ENCODE peak calls at places on chromosomes 16 and 17, in six cellular contexts. U is psoas muscle, C is body of pancreas, Y is fibroblast of mammary gland, B is ascending aorta, M is lower leg skin. S is an unnamed sample.

GRCh38 chr16:588639-588888 is 1.3 kb upstream of the RAB40C start:
- DNase-seq in M (no peak), B (peak), U (peak), Y (peak), C (peak), S (peak)

GRCh38 chr17:18151290-18151689 is 32.3 kb upstream of the ALKBH5 start:
- DNase-seq in C (no peak), B (no peak), Y (no peak), U (no peak), M (no peak), S (no peak)

GRCh38 chr16:67560827-67561342 is 1.4 kb upstream of the CTCF start:
- DNase-seq in U (no peak), C (no peak), B (no peak), M (no peak), Y (no peak), S (no peak)

GRCh38 chr17:78315355-78316114 is 44.3 kb downstream of the SOCS3 start:
- DNase-seq in C (peak), B (peak), M (peak), U (peak), Y (peak), S (peak)

GRCh38 chr17:31726980-31727427 is 132.0 kb downstream of the COPRS start:
- DNase-seq in M (no peak), Y (peak), U (no peak), C (no peak), B (peak), S (peak)

GRCh38 chr17:28861393-28862203 is 6.8 kb downstream of the ERAL1 start:
- DNase-seq in Y (no peak), M (no peak), U (no peak), B (no peak), C (no peak), S (no peak)

GRCh38 chr16:66427036-66427446 is at the start of gene BEAN1:
- DNase-seq in C (no peak), M (no peak), Y (no peak), U (no peak), B (peak), S (no peak)

GRCh38 chr16:81514041-81514559 is 69.5 kb downstream of the CMIP start:
- DNase-seq in U (peak), C (no peak), M (no peak), B (no peak), Y (no peak), S (no peak)

GRCh38 chr17:62187681-62188080 is 122.6 kb upstream of the MED13 start:
- DNase-seq in M (no peak), Y (peak), B (no peak), U (no peak), C (no peak), S (no peak)

GRCh38 chr16:65308506-65308905 is 186.6 kb upstream of the CDH11 start:
- DNase-seq in C (no peak), M (no peak), U (no peak), B (no peak), Y (no peak), S (no peak)

GRCh38 chr17:77733576-77734296 is 224.8 kb upstream of the TNRC6C start:
- DNase-seq in Y (no peak), C (no peak), M (no peak), B (peak), U (no peak), S (no peak)

GRCh38 chr17:63365366-63366237 is 80.5 kb downstream of the CYB561 start:
- DNase-seq in U (no peak), B (no peak), M (no peak), Y (peak), C (no peak), S (no peak)

GRCh38 chr17:78450696-78451344 is 72.4 kb downstream of the PGS1 start:
- DNase-seq in M (no peak), Y (no peak), C (no peak), B (no peak), U (peak), S (no peak)

GRCh38 chr16:56269824-56270684 is 78.8 kb downstream of the GNAO1 start:
- DNase-seq in C (no peak), M (no peak), Y (peak), U (no peak), B (peak), S (no peak)

GRCh38 chr16:50265260-50265659 is 1.1 kb upstream of the ADCY7 start:
- DNase-seq in Y (no peak), C (no peak), U (peak), B (no peak), M (no peak), S (peak)

GRCh38 chr17:56167491-56167890 is 14.2 kb downstream of the ANKFN1 start:
- DNase-seq in M (no peak), C (no peak), B (no peak), U (no peak), Y (no peak), S (no peak)

GRCh38 chr16:57723170-57723569 is 12.4 kb upstream of the KATNB1 start:
- DNase-seq in M (no peak), Y (peak), B (no peak), C (no peak), U (no peak), S (no peak)

GRCh38 chr16:81629032-81629802 is 149.9 kb upstream of the PLCG2 start:
- DNase-seq in B (no peak), M (no peak), Y (no peak), U (no peak), C (no peak), S (no peak)

GRCh38 chr16:64238576-64238975 is 883.3 kb downstream of the CDH11 start:
- DNase-seq in U (no peak), C (no peak), Y (peak), B (no peak), M (no peak), S (peak)

GRCh38 chr17:80295146-80295545 is 34.5 kb downstream of the RNF213 start:
- DNase-seq in B (no peak), Y (no peak), U (peak), C (no peak), M (no peak), S (no peak)

GRCh38 chr16:74078877-74079586 is 217.6 kb upstream of the PSMD7 start:
- DNase-seq in M (no peak), B (no peak), U (no peak), Y (no peak), C (no peak), S (no peak)

GRCh38 chr16:81706327-81707295 is 72.5 kb upstream of the PLCG2 start:
- DNase-seq in C (no peak), M (no peak), U (peak), B (no peak), Y (no peak), S (no peak)

GRCh38 chr16:17130733-17131132 is 340.0 kb downstream of the XYLT1 start:
- DNase-seq in Y (no peak), M (no peak), U (no peak), C (no peak), B (no peak), S (no peak)

GRCh38 chr16:10121496-10121895 is 60.7 kb downstream of the GRIN2A start:
- DNase-seq in M (no peak), Y (peak), U (no peak), B (no peak), C (no peak), S (peak)

GRCh38 chr16:51657844-51658243 is 506.8 kb upstream of the SALL1 start:
- DNase-seq in U (no peak), M (no peak), Y (no peak), B (no peak), C (peak), S (no peak)

GRCh38 chr16:535446-536405 is 8.2 kb downstream of the CAPN15 start:
- DNase-seq in Y (peak), U (peak), M (peak), B (no peak), C (no peak), S (peak)

GRCh38 chr16:56477096-56477878 is 25.9 kb downstream of the OGFOD1 start:
- DNase-seq in C (no peak), Y (peak), B (no peak), U (no peak), M (no peak), S (peak)

GRCh38 chr16:88652763-88653065 is 1.9 kb upstream of the CYBA start:
- DNase-seq in B (no peak), M (no peak), Y (no peak), U (no peak), C (no peak), S (no peak)

GRCh38 chr17:78722101-78722761 is 59.8 kb downstream of the CYTH1 start:
- DNase-seq in B (no peak), U (peak), M (no peak), C (no peak), Y (no peak), S (no peak)

GRCh38 chr17:4604111-4604644 is 19.8 kb downstream of the SMTNL2 start:
- DNase-seq in B (no peak), Y (peak), U (peak), M (no peak), C (no peak), S (peak)

GRCh38 chr16:85648782-85649181 is 35.7 kb downstream of the GSE1 start:
- DNase-seq in B (no peak), M (no peak), U (no peak), C (no peak), Y (no peak), S (no peak)

GRCh38 chr17:29747660-29748059 is 124.9 kb upstream of the CORO6 start:
- DNase-seq in M (no peak), C (no peak), Y (no peak), U (no peak), B (no peak), S (no peak)

GRCh38 chr17:44909681-44910144 is 5.6 kb downstream of the GFAP start:
- DNase-seq in U (no peak), C (no peak), Y (peak), B (no peak), M (no peak), S (peak)

GRCh38 chr16:2089676-2090480 is 42.1 kb downstream of the TSC2 start:
- DNase-seq in B (no peak), U (no peak), Y (no peak), M (no peak), C (no peak), S (no peak)

GRCh38 chr17:31740611-31741082 is 118.4 kb downstream of the COPRS start:
- DNase-seq in U (no peak), Y (peak), C (no peak), B (peak), M (no peak), S (no peak)

GRCh38 chr16:20822451-20823128 is 16.3 kb downstream of the REXO5 start:
- DNase-seq in M (no peak), U (no peak), C (no peak), B (no peak), Y (no peak), S (no peak)

GRCh38 chr17:62093188-62094155 is 28.4 kb upstream of the MED13 start:
- DNase-seq in M (no peak), B (no peak), Y (peak), U (no peak), C (no peak), S (peak)

GRCh38 chr17:32777436-32777835 is 99.5 kb downstream of the MYO1D start:
- DNase-seq in C (no peak), Y (peak), M (no peak), U (no peak), B (no peak), S (peak)

GRCh38 chr16:79862601-79863000 is 262.1 kb upstream of the MAF start:
- DNase-seq in U (no peak), M (no peak), C (no peak), B (no peak), Y (no peak), S (no peak)

DNA sequence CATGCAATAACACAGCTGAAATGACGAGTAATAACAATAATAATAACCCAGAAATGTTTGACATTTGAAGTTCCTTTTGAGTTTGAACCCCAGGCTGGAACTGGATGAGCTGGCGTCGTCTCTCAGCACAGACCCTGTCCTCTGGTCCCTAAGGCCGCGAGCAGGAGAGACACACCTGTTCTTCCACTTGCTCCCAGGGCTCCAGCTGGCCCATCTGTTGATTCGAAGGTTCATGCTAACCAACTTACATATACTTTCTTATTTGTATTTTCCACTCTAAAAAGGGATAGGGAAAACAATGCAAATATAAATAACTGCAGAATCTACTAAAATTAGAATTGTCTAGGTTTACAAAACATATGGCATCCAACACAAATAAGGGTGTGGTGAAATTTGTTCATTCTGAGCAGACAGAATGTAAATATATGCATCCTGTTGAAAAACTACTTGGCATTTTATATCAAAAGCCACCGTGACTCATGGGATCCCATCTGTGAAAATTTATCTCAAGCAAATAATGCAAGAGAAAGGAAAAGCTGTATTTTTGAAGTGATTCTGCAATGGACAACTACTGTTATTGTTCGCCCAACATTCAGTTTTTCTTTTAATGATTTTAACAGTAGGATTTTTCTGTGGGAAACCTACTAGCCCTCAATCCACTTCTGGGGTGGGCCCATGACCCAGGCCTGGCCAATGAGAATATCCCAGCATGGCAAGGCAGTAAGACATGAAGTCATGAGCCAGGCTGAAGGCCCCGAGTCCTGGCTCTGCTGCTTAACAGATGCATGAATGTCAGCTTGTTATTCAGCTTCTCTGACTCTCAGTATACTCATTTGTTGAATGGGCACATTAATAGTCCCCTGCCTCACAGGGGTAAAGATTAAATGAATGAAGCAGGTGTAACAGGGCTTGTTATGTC is 13.2 kb upstream of the RGS9 start:
- DNase-seq in C (no peak), U (no peak), B (no peak), M (no peak), Y (peak), S (peak)
- H3K4me3 ChIP-seq in C (no peak), U (peak), B (peak), M (no peak), Y (peak), S (no peak)

DNA sequence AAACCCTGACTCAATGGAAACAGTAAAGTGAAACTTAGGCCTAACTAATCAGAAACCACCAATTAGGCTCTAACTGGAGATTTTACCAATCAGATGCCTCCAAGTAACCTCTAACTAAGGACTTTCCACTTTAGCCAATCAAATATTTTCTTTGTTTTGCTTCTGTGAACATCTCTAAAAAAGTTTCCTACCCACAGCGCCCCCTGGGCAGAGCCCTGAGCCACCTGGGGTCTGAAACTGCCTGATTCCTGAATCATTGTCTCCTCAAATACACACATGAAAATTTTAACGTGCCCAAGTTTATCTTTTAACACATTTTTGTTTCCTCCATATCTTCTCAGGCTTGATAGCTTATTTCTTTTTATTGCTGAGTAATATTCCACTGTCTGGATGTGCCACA is 19.0 kb downstream of the ADAD2 start:
- DNase-seq in B (no peak), M (no peak), C (no peak), U (no peak), Y (no peak), S (no peak)
- TF ChIP-seq CTCF in B (no peak), M (no peak), C (no peak), U (no peak), Y (no peak), S (no peak)

DNA sequence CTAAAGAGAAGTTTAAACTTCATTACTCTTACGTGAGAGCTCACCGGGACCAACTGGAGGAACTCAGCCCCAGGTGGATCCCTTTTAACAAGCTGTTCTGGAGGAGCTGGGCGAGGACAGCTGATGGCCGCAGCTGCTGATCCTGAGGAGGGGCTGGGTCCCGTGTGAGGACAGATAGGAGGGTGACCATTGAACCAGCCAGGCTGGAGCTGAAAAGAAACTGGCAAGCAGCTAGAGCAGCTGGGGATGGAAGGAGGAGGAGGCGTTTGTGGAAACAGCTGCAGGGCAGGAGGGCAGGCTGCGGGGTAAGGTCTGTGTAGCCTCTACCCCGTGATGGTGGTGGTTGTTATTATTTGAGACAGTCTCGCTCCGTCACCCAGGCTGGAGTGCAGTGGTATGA is 119.5 kb downstream of the AATF start:
- DNase-seq in M (no peak), C (no peak), U (no peak), Y (no peak), B (no peak), S (no peak)
- H3K4me3 ChIP-seq in M (no peak), C (no peak), U (no peak), Y (no peak), B (no peak), S (no peak)

DNA sequence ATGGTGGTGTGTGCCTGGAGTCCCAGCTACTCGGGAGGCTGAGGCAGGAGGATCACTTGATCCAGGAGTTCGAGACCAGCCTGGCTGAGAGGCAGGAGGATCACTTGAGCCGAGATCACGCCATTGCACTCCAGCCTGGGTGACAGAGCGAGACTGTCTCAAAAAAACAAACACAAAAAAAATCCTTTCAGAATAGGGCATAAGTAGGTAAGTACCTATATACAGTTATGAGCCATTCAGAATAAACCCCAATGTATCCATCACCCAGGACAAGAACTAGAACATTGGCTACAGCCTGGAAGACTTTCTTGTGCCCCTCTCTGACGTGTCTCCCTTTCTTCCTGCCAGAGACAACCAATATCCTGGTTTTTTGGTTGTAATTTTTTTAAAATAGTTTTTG is 54.3 kb downstream of the CYB5B start:
- DNase-seq in C (no peak), B (no peak), U (no peak), Y (no peak), M (no peak), S (no peak)
- TF ChIP-seq CTCF in C (no peak), B (no peak), U (no peak), Y (no peak), M (no peak), S (no peak)

GRCh38 chr16:75238132-75238852 is 13.1 kb downstream of the BCAR1 start:
- DNase-seq in C (no peak), Y (peak), U (peak), B (peak), M (no peak), S (no peak)
- H3K4me3 ChIP-seq in C (no peak), Y (no peak), U (peak), B (peak), M (no peak), S (no peak)

GRCh38 chr17:43418441-43419374 is 19.9 kb downstream of the ARL4D start:
- DNase-seq in C (no peak), M (peak), B (peak), Y (peak), U (peak), S (peak)
- TF ChIP-seq CTCF in C (no peak), M (no peak), B (no peak), Y (peak), U (no peak), S (peak)

GRCh38 chr17:81481011-81481799 is 31.4 kb downstream of the ACTG1 start:
- DNase-seq in C (peak), M (no peak), Y (peak), B (peak), U (peak), S (no peak)
- H3K4me3 ChIP-seq in C (no peak), M (peak), Y (no peak), B (peak), U (peak), S (peak)

DNA sequence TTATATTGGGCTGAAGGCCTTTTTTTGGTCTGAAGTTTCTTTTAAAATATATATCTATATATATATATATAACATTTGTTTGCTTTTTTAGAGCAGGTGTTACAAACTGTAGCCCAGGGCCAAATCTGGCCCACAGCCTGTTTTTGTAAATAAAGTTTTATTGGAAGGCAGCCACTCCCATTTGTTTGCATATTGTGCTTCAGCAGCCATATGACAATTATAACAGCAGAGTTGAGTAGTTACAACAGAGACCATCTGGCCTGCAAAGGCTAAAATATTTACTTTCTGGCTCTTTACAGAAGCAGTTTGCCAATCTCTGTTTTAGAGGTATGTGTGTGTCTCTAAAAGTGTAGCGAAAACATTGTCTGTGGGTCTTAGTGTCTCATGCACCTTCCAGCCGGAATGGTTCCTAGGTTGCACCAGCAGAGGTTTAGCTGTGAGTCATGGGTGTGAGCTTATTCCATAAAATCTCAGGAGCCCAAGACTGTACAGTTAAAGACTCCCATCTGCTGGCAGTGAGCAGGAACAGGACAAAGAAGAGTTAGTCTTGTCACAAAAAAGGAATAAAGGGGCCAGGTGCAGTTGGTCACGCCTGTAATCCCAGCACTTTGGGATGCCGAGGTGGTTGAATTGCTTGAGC is 23.8 kb downstream of the LCMT1 start:
- DNase-seq in B (no peak), M (no peak), Y (peak), C (no peak), U (no peak), S (peak)
- TF ChIP-seq CTCF in B (no peak), M (no peak), Y (peak), C (no peak), U (no peak), S (peak)

GRCh38 chr16:71474864-71475263 is 12.8 kb upstream of the ZNF23 start:
- DNase-seq in B (no peak), Y (peak), U (no peak), M (no peak), C (no peak), S (peak)
- H3K4me3 ChIP-seq in B (no peak), Y (no peak), U (no peak), M (no peak), C (no peak), S (no peak)

GRCh38 chr17:65988451-65988850 is 203.5 kb downstream of the CEP112 start:
- DNase-seq in Y (no peak), B (no peak), U (no peak), C (no peak), M (no peak), S (no peak)

GRCh38 chr17:65990593-65990992 is 201.3 kb downstream of the CEP112 start:
- DNase-seq in Y (no peak), C (no peak), U (no peak), M (no peak), B (no peak), S (no peak)

GRCh38 chr17:65985571-65985970 is 206.4 kb downstream of the CEP112 start:
- DNase-seq in M (no peak), B (no peak), U (no peak), C (no peak), Y (peak), S (no peak)

GRCh38 chr17:65984299-65984698 is 207.6 kb downstream of the CEP112 start:
- DNase-seq in M (no peak), Y (peak), C (no peak), B (no peak), U (no peak), S (no peak)

GRCh38 chr17:65987988-65988387 is 203.9 kb downstream of the CEP112 start:
- DNase-seq in M (no peak), B (no peak), C (no peak), Y (peak), U (no peak), S (peak)
- TF ChIP-seq CTCF in M (no peak), B (no peak), C (peak), Y (peak), U (peak), S (peak)

S was measured in bronchial epithelial cell.